ENCODE peak calls at places on chromosomes 16 and 17, in seven cellular contexts. One of them, this sample, is unnamed.

GRCh38 chr16:76956394-76956793 is 234.6 kb upstream of the MON1B start:
- DNase-seq in Ammon's horn: no peak
- DNase-seq in NCI-H748 treated with DMSO at 0.1 percent for 48 hours: no peak
- DNase-seq in stimulated activated CD8-positive, alpha-beta memory T cell treated with anti-CD3 and anti-CD28 coated beads, Interleukin-15, amount 100 ng/mL, for 24 hours: no peak
- DNase-seq in tibial artery: no peak
- DNase-seq in A549: no peak
- DNase-seq in SK-MEL-5: no peak
- DNase-seq in this sample: no peak

GRCh38 chr17:82320956-82321927 is 3.8 kb upstream of the CD7 start:
- DNase-seq in tibial artery: no peak
- DNase-seq in A549: peak
- DNase-seq in stimulated activated CD8-positive, alpha-beta memory T cell treated with anti-CD3 and anti-CD28 coated beads, Interleukin-15, amount 100 ng/mL, for 24 hours: peak
- DNase-seq in Ammon's horn: no peak
- DNase-seq in NCI-H748 treated with DMSO at 0.1 percent for 48 hours: no peak
- DNase-seq in SK-MEL-5: peak
- DNase-seq in this sample: peak

GRCh38 chr17:8900207-8900606 is 32.7 kb upstream of the PIK3R6 start:
- DNase-seq in tibial artery: no peak
- DNase-seq in Ammon's horn: no peak
- DNase-seq in SK-MEL-5: no peak
- DNase-seq in NCI-H748 treated with DMSO at 0.1 percent for 48 hours: no peak
- DNase-seq in A549: no peak
- DNase-seq in stimulated activated CD8-positive, alpha-beta memory T cell treated with anti-CD3 and anti-CD28 coated beads, Interleukin-15, amount 100 ng/mL, for 24 hours: no peak
- DNase-seq in this sample: no peak

GRCh38 chr16:86510465-86511261 is at the start of gene FOXF1:
- DNase-seq in A549: no peak
- DNase-seq in Ammon's horn: no peak
- DNase-seq in SK-MEL-5: no peak
- DNase-seq in tibial artery: no peak
- DNase-seq in NCI-H748 treated with DMSO at 0.1 percent for 48 hours: no peak
- DNase-seq in stimulated activated CD8-positive, alpha-beta memory T cell treated with anti-CD3 and anti-CD28 coated beads, Interleukin-15, amount 100 ng/mL, for 24 hours: no peak
- DNase-seq in this sample: peak

GRCh38 chr17:58312824-58313223 is 15.8 kb downstream of the TSPOAP1 start:
- DNase-seq in A549: no peak
- DNase-seq in SK-MEL-5: no peak
- DNase-seq in tibial artery: no peak
- DNase-seq in NCI-H748 treated with DMSO at 0.1 percent for 48 hours: no peak
- DNase-seq in Ammon's horn: no peak
- DNase-seq in stimulated activated CD8-positive, alpha-beta memory T cell treated with anti-CD3 and anti-CD28 coated beads, Interleukin-15, amount 100 ng/mL, for 24 hours: no peak
- DNase-seq in this sample: no peak

GRCh38 chr16:84084570-84085270 is 32.0 kb downstream of the MBTPS1 start:
- DNase-seq in NCI-H748 treated with DMSO at 0.1 percent for 48 hours: peak
- DNase-seq in A549: peak
- DNase-seq in SK-MEL-5: peak
- DNase-seq in tibial artery: no peak
- DNase-seq in stimulated activated CD8-positive, alpha-beta memory T cell treated with anti-CD3 and anti-CD28 coated beads, Interleukin-15, amount 100 ng/mL, for 24 hours: no peak
- DNase-seq in Ammon's horn: peak
- DNase-seq in this sample: peak

GRCh38 chr17:47717845-47718621 is 15.0 kb upstream of the TBX21 start:
- DNase-seq in Ammon's horn: no peak
- DNase-seq in NCI-H748 treated with DMSO at 0.1 percent for 48 hours: no peak
- DNase-seq in tibial artery: no peak
- DNase-seq in SK-MEL-5: no peak
- DNase-seq in A549: no peak
- DNase-seq in stimulated activated CD8-positive, alpha-beta memory T cell treated with anti-CD3 and anti-CD28 coated beads, Interleukin-15, amount 100 ng/mL, for 24 hours: no peak
- DNase-seq in this sample: no peak

GRCh38 chr17:14310101-14310500 is 9.2 kb downstream of the HS3ST3B1 start:
- DNase-seq in A549: no peak
- DNase-seq in Ammon's horn: no peak
- DNase-seq in stimulated activated CD8-positive, alpha-beta memory T cell treated with anti-CD3 and anti-CD28 coated beads, Interleukin-15, amount 100 ng/mL, for 24 hours: no peak
- DNase-seq in NCI-H748 treated with DMSO at 0.1 percent for 48 hours: no peak
- DNase-seq in tibial artery: no peak
- DNase-seq in SK-MEL-5: no peak
- DNase-seq in this sample: peak

GRCh38 chr17:48994548-48995331 is 2.4 kb upstream of the IGF2BP1 start:
- DNase-seq in NCI-H748 treated with DMSO at 0.1 percent for 48 hours: no peak
- DNase-seq in SK-MEL-5: peak
- DNase-seq in tibial artery: no peak
- DNase-seq in A549: no peak
- DNase-seq in Ammon's horn: no peak
- DNase-seq in stimulated activated CD8-positive, alpha-beta memory T cell treated with anti-CD3 and anti-CD28 coated beads, Interleukin-15, amount 100 ng/mL, for 24 hours: no peak
- DNase-seq in this sample: no peak

GRCh38 chr16:52573365-52574104 is 26.6 kb upstream of the TOX3 start:
- DNase-seq in A549: peak
- DNase-seq in stimulated activated CD8-positive, alpha-beta memory T cell treated with anti-CD3 and anti-CD28 coated beads, Interleukin-15, amount 100 ng/mL, for 24 hours: no peak
- DNase-seq in Ammon's horn: no peak
- DNase-seq in SK-MEL-5: no peak
- DNase-seq in tibial artery: no peak
- DNase-seq in NCI-H748 treated with DMSO at 0.1 percent for 48 hours: peak
- DNase-seq in this sample: no peak

GRCh38 chr17:80781851-80782277 is 209.8 kb upstream of the CHMP6 start:
- DNase-seq in SK-MEL-5: no peak
- DNase-seq in stimulated activated CD8-positive, alpha-beta memory T cell treated with anti-CD3 and anti-CD28 coated beads, Interleukin-15, amount 100 ng/mL, for 24 hours: no peak
- DNase-seq in NCI-H748 treated with DMSO at 0.1 percent for 48 hours: no peak
- DNase-seq in tibial artery: peak
- DNase-seq in Ammon's horn: no peak
- DNase-seq in A549: no peak
- DNase-seq in this sample: peak

GRCh38 chr16:69476920-69477418 is 52.5 kb downstream of the CYB5B start:
- DNase-seq in NCI-H748 treated with DMSO at 0.1 percent for 48 hours: no peak
- DNase-seq in Ammon's horn: no peak
- DNase-seq in tibial artery: no peak
- DNase-seq in A549: peak
- DNase-seq in stimulated activated CD8-positive, alpha-beta memory T cell treated with anti-CD3 and anti-CD28 coated beads, Interleukin-15, amount 100 ng/mL, for 24 hours: no peak
- DNase-seq in SK-MEL-5: peak
- DNase-seq in this sample: no peak

GRCh38 chr16:87100306-87101058 is 216.7 kb downstream of the C16orf95 start:
- DNase-seq in tibial artery: no peak
- DNase-seq in Ammon's horn: no peak
- DNase-seq in NCI-H748 treated with DMSO at 0.1 percent for 48 hours: no peak
- DNase-seq in stimulated activated CD8-positive, alpha-beta memory T cell treated with anti-CD3 and anti-CD28 coated beads, Interleukin-15, amount 100 ng/mL, for 24 hours: no peak
- DNase-seq in SK-MEL-5: no peak
- DNase-seq in A549: no peak
- DNase-seq in this sample: no peak

GRCh38 chr17:40069751-40070643 is 7.2 kb downstream of the THRA start:
- DNase-seq in stimulated activated CD8-positive, alpha-beta memory T cell treated with anti-CD3 and anti-CD28 coated beads, Interleukin-15, amount 100 ng/mL, for 24 hours: no peak
- DNase-seq in SK-MEL-5: peak
- DNase-seq in NCI-H748 treated with DMSO at 0.1 percent for 48 hours: no peak
- DNase-seq in A549: peak
- DNase-seq in tibial artery: no peak
- DNase-seq in Ammon's horn: peak
- DNase-seq in this sample: peak